ENCODE peak calls at places on chromosome 19, in eight cellular contexts. T, F, M, I, X, Z, S and R are unnamed samples.

GRCh38 chr19:38989066-38989605 is 13.6 kb upstream of the FBXO17 start:
- DNase-seq in T (peak), F (peak), M (peak), I (no peak), X (no peak), Z (no peak), S (no peak), R (peak)

GRCh38 chr19:41705393-41706174 is 2.8 kb upstream of the CEACAM5 start:
- DNase-seq in T (peak), F (no peak), M (peak), I (no peak), X (peak), Z (peak), S (peak), R (no peak)

GRCh38 chr19:6740589-6741348 is 1.3 kb downstream of the TRIP10 start:
- DNase-seq in T (peak), F (peak), M (no peak), I (peak), X (peak), Z (no peak), S (no peak), R (peak)

GRCh38 chr19:29694669-29695627 is 20.1 kb downstream of the C19orf12 start:
- DNase-seq in T (peak), F (peak), M (peak), I (peak), X (peak), Z (peak), S (peak), R (peak)

GRCh38 chr19:14563989-14564650 is 7.7 kb downstream of the NDUFB7 start:
- DNase-seq in T (no peak), F (no peak), M (peak), I (no peak), X (peak), Z (peak), S (no peak), R (no peak)

GRCh38 chr19:13757805-13758772 is 6.2 kb upstream of the MRI1 start:
- DNase-seq in T (no peak), F (no peak), M (no peak), I (no peak), X (no peak), Z (no peak), S (no peak), R (no peak)

GRCh38 chr19:6000228-6000847 is 22.4 kb upstream of the RANBP3 start:
- DNase-seq in T (no peak), F (no peak), M (no peak), I (no peak), X (no peak), Z (no peak), S (no peak), R (no peak)

GRCh38 chr19:48308695-48309586 is 16.4 kb upstream of the EMP3 start:
- DNase-seq in T (peak), F (no peak), M (no peak), I (no peak), X (peak), Z (peak), S (no peak), R (no peak)

GRCh38 chr19:28012361-28012760 is 1200.6 kb downstream of the UQCRFS1 start:
- DNase-seq in T (no peak), F (no peak), M (peak), I (no peak), X (no peak), Z (no peak), S (no peak), R (no peak)

GRCh38 chr19:56748443-56748842 is 76.9 kb upstream of the ZNF835 start:
- DNase-seq in T (peak), F (no peak), M (peak), I (no peak), X (peak), Z (peak), S (no peak), R (no peak)

GRCh38 chr19:13866463-13867046 is 10.4 kb upstream of the NANOS3 start:
- DNase-seq in T (no peak), F (no peak), M (no peak), I (no peak), X (no peak), Z (no peak), S (no peak), R (no peak)

GRCh38 chr19:2461751-2462634 is 5.2 kb upstream of the LMNB2 start:
- DNase-seq in T (peak), F (peak), M (peak), I (peak), X (peak), Z (no peak), S (no peak), R (peak)